ENCODE peak calls at places on chromosome 17, in four cellular contexts. One of them, this sample, is unnamed.

GRCh38 chr17:74424658-74425057 is 7.2 kb upstream of the GPRC5C start:
- DNase-seq in HCT116: no peak
- DNase-seq in K562: no peak
- DNase-seq in GM12878: no peak
- DNase-seq in this sample: no peak

GRCh38 chr17:82605939-82606600 is 42.2 kb downstream of the WDR45B start:
- DNase-seq in HCT116: no peak
- DNase-seq in K562: no peak
- DNase-seq in GM12878: no peak
- DNase-seq in this sample: no peak

GRCh38 chr17:45906237-45906636 is 11.9 kb downstream of the MAPT start:
- DNase-seq in HCT116: no peak
- DNase-seq in K562: no peak
- DNase-seq in GM12878: no peak
- DNase-seq in this sample: no peak

GRCh38 chr17:18981642-18982424 is 22.7 kb downstream of the FAM83G start:
- DNase-seq in HCT116: peak; percentile 31
- DNase-seq in K562: peak; percentile 53
- DNase-seq in GM12878: no peak
- DNase-seq in this sample: no peak

GRCh38 chr17:1067282-1067956 is 70.5 kb downstream of the TIMM22 start:
- DNase-seq in HCT116: no peak
- DNase-seq in K562: peak; percentile 18
- DNase-seq in GM12878: no peak
- DNase-seq in this sample: no peak

GRCh38 chr17:51166987-51167931 is 1.0 kb downstream of the NME2 start:
- DNase-seq in HCT116: no peak
- DNase-seq in K562: peak; percentile 84
- DNase-seq in GM12878: no peak
- DNase-seq in this sample: no peak

GRCh38 chr17:40821536-40821935 is 878 bp downstream of the KRT10 start:
- DNase-seq in HCT116: no peak
- DNase-seq in K562: no peak
- DNase-seq in GM12878: no peak
- DNase-seq in this sample: no peak

GRCh38 chr17:83075270-83075880 is 4.0 kb upstream of the METRNL start:
- DNase-seq in HCT116: no peak
- DNase-seq in K562: no peak
- DNase-seq in GM12878: no peak
- DNase-seq in this sample: no peak

GRCh38 chr17:45719335-45720071 is 64.6 kb upstream of the CRHR1 start:
- DNase-seq in HCT116: peak; percentile 64
- DNase-seq in K562: peak; percentile 31
- DNase-seq in GM12878: no peak
- DNase-seq in this sample: no peak

GRCh38 chr17:50037321-50038107 is 18.4 kb upstream of the ITGA3 start:
- DNase-seq in HCT116: no peak
- DNase-seq in K562: no peak
- DNase-seq in GM12878: no peak
- DNase-seq in this sample: no peak

GRCh38 chr17:68048996-68049395 is 13.5 kb downstream of the KPNA2 start:
- DNase-seq in HCT116: peak; percentile 33
- DNase-seq in K562: peak; percentile 23
- DNase-seq in GM12878: no peak
- DNase-seq in this sample: no peak

GRCh38 chr17:62715882-62716390 is 88.5 kb downstream of the MRC2 start:
- DNase-seq in HCT116: no peak
- DNase-seq in K562: no peak
- DNase-seq in GM12878: no peak
- DNase-seq in this sample: no peak

GRCh38 chr17:77297693-77298666 is 157.2 kb downstream of the SEC14L1 start:
- DNase-seq in HCT116: no peak
- DNase-seq in K562: no peak
- DNase-seq in GM12878: no peak
- DNase-seq in this sample: no peak

GRCh38 chr17:18187816-18188761 is 4.5 kb downstream of the ALKBH5 start:
- DNase-seq in HCT116: no peak
- DNase-seq in K562: no peak
- DNase-seq in GM12878: no peak
- DNase-seq in this sample: no peak

GRCh38 chr17:78242024-78242742 is 10.8 kb downstream of the TMEM235 start:
- DNase-seq in HCT116: no peak
- DNase-seq in K562: no peak
- DNase-seq in GM12878: peak; percentile 66
- DNase-seq in this sample: no peak

GRCh38 chr17:290626-291025 is 62.0 kb downstream of the RPH3AL start:
- DNase-seq in HCT116: no peak
- DNase-seq in K562: no peak
- DNase-seq in GM12878: no peak
- DNase-seq in this sample: peak; percentile 37

GRCh38 chr17:231191-231965 is 49.9 kb upstream of the DOC2B start:
- DNase-seq in HCT116: no peak
- DNase-seq in K562: no peak
- DNase-seq in GM12878: no peak
- DNase-seq in this sample: no peak

GRCh38 chr17:62684179-62684578 is 56.7 kb downstream of the MRC2 start:
- DNase-seq in HCT116: no peak
- DNase-seq in K562: no peak
- DNase-seq in GM12878: no peak
- DNase-seq in this sample: no peak

GRCh38 chr17:42340691-42341127 is 47.5 kb downstream of the STAT3 start:
- DNase-seq in HCT116: no peak
- DNase-seq in K562: no peak
- DNase-seq in GM12878: no peak
- DNase-seq in this sample: no peak

GRCh38 chr17:78322858-78323455 is 36.9 kb downstream of the SOCS3 start:
- DNase-seq in HCT116: no peak
- DNase-seq in K562: no peak
- DNase-seq in GM12878: no peak
- DNase-seq in this sample: no peak

GRCh38 chr17:72491102-72491501 is 370.3 kb downstream of the SOX9 start:
- DNase-seq in HCT116: no peak
- DNase-seq in K562: no peak
- DNase-seq in GM12878: no peak
- DNase-seq in this sample: no peak

GRCh38 chr17:55351027-55351625 is 70.5 kb downstream of the MMD start:
- DNase-seq in HCT116: no peak
- DNase-seq in K562: no peak
- DNase-seq in GM12878: no peak
- DNase-seq in this sample: no peak
- TF ChIP-seq EGR1 in HCT116: no peak
- TF ChIP-seq EGR1 in K562: no peak
- TF ChIP-seq EGR1 in GM12878: no peak
- TF ChIP-seq EGR1 in this sample: no peak

DNA sequence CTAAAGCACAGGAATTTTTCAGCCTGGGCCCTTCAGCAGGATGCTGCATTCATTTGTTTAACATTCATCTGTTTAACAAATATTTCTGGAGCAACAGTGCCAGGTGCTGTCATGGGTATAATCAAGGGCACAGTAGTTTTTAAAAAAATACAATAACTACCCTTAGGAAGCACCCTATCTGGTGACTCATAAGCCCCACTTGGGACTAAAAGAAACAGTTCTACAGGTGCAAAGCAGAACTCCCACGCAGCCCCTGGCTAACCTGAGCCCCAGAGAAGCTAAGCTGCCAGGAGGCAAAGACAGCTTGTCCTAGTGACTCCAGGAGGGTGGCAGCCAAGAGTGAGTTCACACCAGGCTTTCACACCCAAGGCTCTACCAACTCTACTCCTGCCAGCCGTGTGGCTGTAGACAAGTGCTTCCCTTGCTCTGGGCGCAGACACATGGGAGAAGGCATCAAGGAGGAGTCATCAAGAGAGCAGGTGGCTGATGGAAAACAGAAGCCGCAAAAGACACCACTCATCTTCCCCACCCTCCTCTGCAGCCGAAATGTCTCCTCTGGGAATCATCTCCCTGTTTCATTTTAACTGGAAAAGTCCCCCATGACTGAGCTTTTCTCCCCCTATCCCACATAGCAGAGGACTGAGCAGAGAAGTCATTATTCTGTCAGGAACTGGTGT is 14.4 kb downstream of the CUEDC1 start:
- DNase-seq in HCT116: no peak
- DNase-seq in K562: no peak
- DNase-seq in GM12878: peak; percentile 27
- DNase-seq in this sample: no peak
- TF ChIP-seq EGR1 in HCT116: peak; percentile 86
- TF ChIP-seq EGR1 in K562: no peak
- TF ChIP-seq EGR1 in GM12878: peak; percentile 73
- TF ChIP-seq EGR1 in this sample: no peak

GRCh38 chr17:57089391-57089790 is 4.3 kb downstream of the AKAP1 start:
- DNase-seq in HCT116: no peak
- DNase-seq in K562: no peak
- DNase-seq in GM12878: no peak
- DNase-seq in this sample: no peak

GRCh38 chr17:57091186-57091618 is 6.2 kb downstream of the AKAP1 start:
- DNase-seq in HCT116: no peak
- DNase-seq in K562: no peak
- DNase-seq in GM12878: no peak
- DNase-seq in this sample: no peak

GRCh38 chr17:57090560-57091185 is 5.6 kb downstream of the AKAP1 start:
- DNase-seq in HCT116: no peak
- DNase-seq in K562: no peak
- DNase-seq in GM12878: no peak
- DNase-seq in this sample: no peak

GRCh38 chr17:57092779-57093178 is 7.7 kb downstream of the AKAP1 start:
- DNase-seq in HCT116: no peak
- DNase-seq in K562: no peak
- DNase-seq in GM12878: no peak
- DNase-seq in this sample: no peak

GRCh38 chr17:57092171-57092570 is 7.1 kb downstream of the AKAP1 start:
- DNase-seq in HCT116: no peak
- DNase-seq in K562: no peak
- DNase-seq in GM12878: no peak
- DNase-seq in this sample: no peak
- TF ChIP-seq EGR1 in HCT116: no peak
- TF ChIP-seq EGR1 in K562: no peak
- TF ChIP-seq EGR1 in GM12878: no peak
- TF ChIP-seq EGR1 in this sample: no peak

DNA sequence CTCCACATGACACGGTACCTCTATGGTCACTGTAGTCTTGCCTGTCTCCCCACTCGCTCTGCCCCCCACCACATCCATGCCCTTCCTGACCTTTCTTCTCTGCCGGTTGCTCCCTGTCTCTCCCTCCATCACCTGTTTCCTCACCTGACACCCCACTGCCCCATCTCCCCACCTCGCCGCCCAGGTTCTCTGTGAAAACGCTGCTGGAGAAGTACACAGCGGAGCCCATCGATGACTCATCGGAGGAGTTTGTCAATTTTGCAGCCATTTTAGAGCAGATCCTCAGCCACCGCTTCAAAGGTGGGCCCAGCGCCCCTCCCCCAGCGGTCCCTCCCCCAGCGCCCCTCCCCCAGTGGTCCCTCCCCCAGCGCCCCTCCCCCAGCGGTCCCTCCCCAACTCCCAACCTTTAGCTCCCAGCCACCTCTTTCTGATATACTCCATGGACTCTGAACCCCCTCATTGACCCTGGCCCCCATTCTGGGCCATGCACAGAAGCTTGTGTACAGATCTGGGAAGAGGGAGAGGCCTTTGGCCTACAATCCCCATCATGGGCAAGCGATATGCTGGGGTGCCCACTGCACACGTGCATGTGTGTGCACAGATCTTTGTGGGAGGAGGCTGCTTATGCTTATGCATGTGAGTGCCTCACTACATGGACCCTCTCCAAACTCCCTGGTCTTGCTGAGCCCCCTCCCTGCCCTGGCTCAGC is 4.1 kb downstream of the RUNDC3A start:
- DNase-seq in HCT116: no peak
- DNase-seq in K562: no peak
- DNase-seq in GM12878: no peak
- DNase-seq in this sample: no peak
- TF ChIP-seq EGR1 in HCT116: no peak
- TF ChIP-seq EGR1 in K562: no peak
- TF ChIP-seq EGR1 in GM12878: no peak
- TF ChIP-seq EGR1 in this sample: no peak

GRCh38 chr17:29524692-29525091 is 42.1 kb downstream of the ABHD15 start:
- DNase-seq in HCT116: no peak
- DNase-seq in K562: no peak
- DNase-seq in GM12878: no peak
- DNase-seq in this sample: no peak
- TF ChIP-seq EGR1 in HCT116: no peak
- TF ChIP-seq EGR1 in K562: no peak
- TF ChIP-seq EGR1 in GM12878: no peak
- TF ChIP-seq EGR1 in this sample: no peak

GRCh38 chr17:61129876-61130275 is 269.8 kb upstream of the TBX2 start:
- DNase-seq in HCT116: no peak
- DNase-seq in K562: no peak
- DNase-seq in GM12878: no peak
- DNase-seq in this sample: no peak
- TF ChIP-seq EGR1 in HCT116: no peak
- TF ChIP-seq EGR1 in K562: no peak
- TF ChIP-seq EGR1 in GM12878: no peak
- TF ChIP-seq EGR1 in this sample: no peak

GRCh38 chr17:80826955-80827645 is 164.5 kb upstream of the CHMP6 start:
- DNase-seq in HCT116: no peak
- DNase-seq in K562: no peak
- DNase-seq in GM12878: no peak
- DNase-seq in this sample: no peak
- TF ChIP-seq EGR1 in HCT116: no peak
- TF ChIP-seq EGR1 in K562: no peak
- TF ChIP-seq EGR1 in GM12878: no peak
- TF ChIP-seq EGR1 in this sample: no peak

GRCh38 chr17:64780096-64781012 is 118.2 kb upstream of the SMURF2 start:
- DNase-seq in HCT116: peak; percentile 84
- DNase-seq in K562: no peak
- DNase-seq in GM12878: no peak
- DNase-seq in this sample: peak; percentile 87

GRCh38 chr17:64779344-64780095 is 117.4 kb upstream of the SMURF2 start:
- DNase-seq in HCT116: no peak
- DNase-seq in K562: no peak
- DNase-seq in GM12878: no peak
- DNase-seq in this sample: no peak

GRCh38 chr17:64781810-64782555 is 119.9 kb upstream of the SMURF2 start:
- DNase-seq in HCT116: no peak
- DNase-seq in K562: no peak
- DNase-seq in GM12878: no peak
- DNase-seq in this sample: no peak

GRCh38 chr17:64781013-64781392 is 118.9 kb upstream of the SMURF2 start:
- DNase-seq in HCT116: no peak
- DNase-seq in K562: no peak
- DNase-seq in GM12878: no peak
- DNase-seq in this sample: no peak

DNA sequence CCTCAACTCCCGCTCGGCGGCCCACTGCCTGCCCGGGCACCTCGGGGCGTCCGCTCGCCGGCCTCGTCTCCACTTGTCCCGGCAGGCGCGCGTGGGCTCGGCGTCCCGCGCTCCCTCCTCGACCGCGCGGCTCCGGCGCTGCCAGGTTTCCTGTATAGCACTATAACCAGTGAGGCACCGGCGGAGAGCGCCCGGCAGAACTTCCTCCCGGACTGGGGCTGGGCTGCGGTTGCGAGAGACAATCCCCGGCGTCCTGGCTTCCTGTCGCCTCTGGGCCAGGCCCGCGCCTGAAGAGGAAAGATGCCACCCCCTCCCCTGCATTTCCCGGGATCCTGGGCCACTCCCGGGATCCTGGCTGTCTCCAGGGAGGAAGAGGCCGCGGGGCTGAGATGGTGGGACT is 119.3 kb upstream of the SMURF2 start:
- DNase-seq in HCT116: no peak
- DNase-seq in K562: no peak
- DNase-seq in GM12878: no peak
- DNase-seq in this sample: peak; percentile 73
- TF ChIP-seq EGR1 in HCT116: no peak
- TF ChIP-seq EGR1 in K562: no peak
- TF ChIP-seq EGR1 in GM12878: no peak
- TF ChIP-seq EGR1 in this sample: no peak

This sample was measured in H1.